ENCODE peak calls at places on chromosome 15, in four cellular contexts. G is pancreas, B is esophagus squamous epithelium, A is heart right ventricle. V is an unnamed sample.

GRCh38 chr15:65386886-65387285 is 9.1 kb upstream of the IGDCC3 start:
- DNase-seq in A (no peak), G (no peak), B (no peak), V (no peak)

GRCh38 chr15:60077581-60078359 is 73.7 kb downstream of the FOXB1 start:
- DNase-seq in G (no peak), A (no peak), B (no peak), V (no peak)

GRCh38 chr15:23484870-23485269 is 37.8 kb upstream of the GOLGA6L2 start:
- DNase-seq in B (no peak), G (no peak), A (no peak), V (no peak)

GRCh38 chr15:49709815-49710214 is 89.0 kb downstream of the DTWD1 start:
- DNase-seq in G (no peak), A (no peak), B (no peak), V (no peak)

GRCh38 chr15:28271697-28272250 is 50.2 kb downstream of the HERC2 start:
- DNase-seq in G (no peak), B (no peak), A (no peak), V (no peak)

GRCh38 chr15:92968926-92969664 is 69.0 kb downstream of the CHD2 start:
- DNase-seq in B (no peak), A (no peak), G (no peak), V (no peak)

GRCh38 chr15:44729394-44729913 is 6.9 kb upstream of the TRIM69 start:
- DNase-seq in A (peak; percentile 31), B (no peak), G (no peak), V (peak; percentile 53)

GRCh38 chr15:81146006-81146405 is 11.9 kb downstream of the CFAP161 start:
- DNase-seq in G (no peak), A (no peak), B (no peak), V (no peak)

GRCh38 chr15:68333775-68334470 is 56.4 kb downstream of the FEM1B start:
- DNase-seq in B (no peak), G (no peak), A (no peak), V (peak; percentile 72)

GRCh38 chr15:67105065-67105951 is 39.9 kb downstream of the SMAD3 start:
- DNase-seq in G (peak; percentile 82), A (no peak), B (no peak), V (no peak)
- TF ChIP-seq CTCF in G (no peak), A (no peak), B (peak; percentile 30), V (no peak)

DNA sequence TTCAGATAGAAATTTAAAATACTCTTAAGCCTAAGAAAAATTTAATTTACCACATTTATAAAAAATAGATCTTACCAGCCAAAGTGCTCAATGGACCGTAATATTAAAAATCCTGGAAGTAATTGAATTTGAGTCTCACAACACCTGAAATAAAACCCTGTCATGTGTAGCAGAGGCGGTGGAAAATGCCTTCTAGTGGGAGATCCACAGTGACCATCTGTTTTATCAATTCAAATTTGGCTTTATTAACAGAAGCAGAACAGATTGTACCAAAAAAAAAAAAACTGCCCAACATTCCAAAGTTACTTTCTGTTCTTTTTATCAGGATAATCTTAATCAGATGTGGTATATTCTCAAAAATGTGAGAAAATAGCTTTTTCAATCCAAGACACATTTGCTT is 71.7 kb downstream of the DMXL2 start:
- DNase-seq in A (no peak), G (no peak), B (no peak), V (no peak)
- H3K4me3 ChIP-seq in A (no peak overlapping the region), G (no peak overlapping the region), B (no peak overlapping the region), V (no peak overlapping the region)

GRCh38 chr15:77717592-77717991 is 84.9 kb upstream of the LINGO1 start:
- DNase-seq in B (no peak), A (no peak), G (no peak), V (no peak)

GRCh38 chr15:77720617-77721016 is 87.9 kb upstream of the LINGO1 start:
- DNase-seq in A (no peak), B (no peak), G (no peak), V (no peak)

GRCh38 chr15:77719450-77719849 is 86.7 kb upstream of the LINGO1 start:
- DNase-seq in G (no peak), B (no peak), A (no peak), V (no peak)

GRCh38 chr15:77721963-77722362 is 89.3 kb upstream of the LINGO1 start:
- DNase-seq in A (no peak), B (no peak), G (no peak), V (no peak)

GRCh38 chr15:77720155-77720554 is 87.4 kb upstream of the LINGO1 start:
- DNase-seq in B (no peak), A (no peak), G (no peak), V (no peak)
- H3K27ac ChIP-seq in B (no peak overlapping the region), A (no peak overlapping the region), G (no peak overlapping the region), V (no peak overlapping the region)

DNA sequence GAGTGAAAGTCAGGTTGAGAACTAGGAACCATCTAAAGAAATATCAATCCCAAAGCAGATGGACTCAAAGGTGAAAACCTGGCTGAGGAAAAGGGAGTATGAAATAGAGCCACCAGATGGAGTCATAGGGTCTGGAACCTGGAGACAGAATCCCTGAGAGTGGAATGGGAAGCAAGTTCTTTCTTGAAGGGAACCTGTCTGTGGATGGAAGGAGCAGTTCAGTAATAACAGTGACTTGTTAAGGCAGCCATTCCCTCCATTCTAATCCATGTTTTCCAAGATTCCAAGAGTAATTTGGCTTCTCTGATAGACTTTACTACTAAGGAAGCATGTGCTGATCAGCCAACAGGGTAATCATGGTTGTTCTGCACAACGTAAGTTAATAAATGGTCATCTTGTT is 22.5 kb upstream of the AQP9 start:
- DNase-seq in B (no peak), A (no peak), G (no peak), V (no peak)
- TF ChIP-seq CTCF in B (no peak), A (no peak), G (no peak), V (peak; percentile 25)

DNA sequence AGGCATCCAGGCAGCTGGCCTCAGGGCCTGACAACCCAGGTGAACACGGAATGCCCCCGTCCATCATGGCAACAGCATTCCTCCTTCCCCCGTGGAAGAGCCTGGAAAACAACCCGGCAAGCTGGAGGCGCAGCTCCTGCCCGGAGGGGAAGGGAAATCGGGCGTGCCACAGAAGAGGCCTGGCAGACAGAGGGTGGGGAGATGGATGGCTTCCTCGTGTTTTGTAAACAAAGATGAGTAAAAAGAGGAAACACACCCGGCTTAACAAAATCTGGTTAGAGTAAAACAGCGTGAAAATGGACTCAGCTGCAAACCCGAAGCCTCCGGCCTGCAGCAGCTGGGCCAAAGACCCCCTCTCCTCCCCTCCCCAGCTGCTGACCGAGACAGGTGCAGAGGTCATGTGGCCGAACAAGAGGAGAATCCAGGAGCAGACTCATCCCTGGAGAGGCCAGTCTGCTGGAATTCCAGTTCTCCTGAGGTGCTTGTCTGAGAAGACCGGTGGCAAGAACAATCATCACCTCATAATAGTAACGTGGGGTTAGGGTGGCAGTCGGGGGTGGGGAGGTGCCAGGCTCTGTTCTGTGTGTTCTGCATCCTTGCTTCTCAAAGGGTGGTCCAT is 15.3 kb downstream of the BMF start:
- DNase-seq in G (no peak), A (no peak), B (no peak), V (no peak)
- H3K4me3 ChIP-seq in G (no peak overlapping the region), A (no peak overlapping the region), B (no peak overlapping the region), V (peak overlapping the region; percentile 0)

GRCh38 chr15:63491979-63492378 is 12.4 kb upstream of the USP3 start:
- DNase-seq in G (no peak), A (no peak), B (no peak), V (no peak)

GRCh38 chr15:63491116-63491817 is 13.1 kb upstream of the USP3 start:
- DNase-seq in G (no peak), B (no peak), A (no peak), V (no peak)

GRCh38 chr15:63489352-63489751 is 15.0 kb upstream of the USP3 start:
- DNase-seq in A (no peak), G (no peak), B (no peak), V (no peak)

GRCh38 chr15:63488432-63488910 is 15.9 kb upstream of the USP3 start:
- DNase-seq in G (peak; percentile 7), A (no peak), B (no peak), V (no peak)

GRCh38 chr15:63490345-63491034 is 13.9 kb upstream of the USP3 start:
- DNase-seq in A (no peak), B (no peak), G (no peak), V (no peak)
- H3K27ac ChIP-seq in A (no peak overlapping the region), B (no peak overlapping the region), G (no peak overlapping the region), V (peak overlapping the region; percentile 76)

DNA sequence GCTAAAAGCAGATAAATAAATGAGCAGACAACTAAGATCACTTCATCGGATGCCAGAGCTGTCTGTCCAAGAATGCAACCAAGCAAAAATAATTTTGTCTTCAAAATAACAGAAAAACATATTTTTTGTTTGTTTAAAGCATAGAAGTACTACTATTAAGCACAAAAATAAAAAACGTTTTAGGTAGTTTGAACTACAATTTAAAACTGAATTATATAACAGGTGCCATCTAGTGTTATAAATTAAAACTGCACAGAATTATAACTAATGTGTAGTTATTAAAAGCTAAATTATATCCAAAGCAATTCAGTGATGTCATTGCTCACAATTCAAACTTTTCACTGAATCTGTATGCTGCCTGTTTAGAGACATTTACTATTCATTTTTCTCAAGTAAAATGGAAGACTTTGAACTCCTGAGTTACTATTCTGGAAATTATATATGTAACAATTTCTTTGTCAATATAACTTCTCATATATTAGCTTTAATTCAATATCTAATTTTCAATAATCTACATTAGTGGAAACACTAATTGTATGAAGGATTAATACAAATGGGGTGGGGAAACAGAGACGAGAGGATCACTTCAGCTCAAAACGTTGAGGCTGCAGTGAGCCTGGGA is 29.5 kb downstream of the LINS1 start:
- DNase-seq in G (no peak), A (no peak), B (no peak), V (no peak)
- TF ChIP-seq CTCF in G (no peak), A (peak; percentile 57), B (peak; percentile 73), V (peak; percentile 46)

GRCh38 chr15:90188914-90189748 is 12.0 kb upstream of the SEMA4B start:
- DNase-seq in A (no peak), B (no peak), G (no peak), V (no peak)
- H3K4me3 ChIP-seq in A (no peak overlapping the region), B (no peak overlapping the region), G (no peak overlapping the region), V (no peak overlapping the region)

DNA sequence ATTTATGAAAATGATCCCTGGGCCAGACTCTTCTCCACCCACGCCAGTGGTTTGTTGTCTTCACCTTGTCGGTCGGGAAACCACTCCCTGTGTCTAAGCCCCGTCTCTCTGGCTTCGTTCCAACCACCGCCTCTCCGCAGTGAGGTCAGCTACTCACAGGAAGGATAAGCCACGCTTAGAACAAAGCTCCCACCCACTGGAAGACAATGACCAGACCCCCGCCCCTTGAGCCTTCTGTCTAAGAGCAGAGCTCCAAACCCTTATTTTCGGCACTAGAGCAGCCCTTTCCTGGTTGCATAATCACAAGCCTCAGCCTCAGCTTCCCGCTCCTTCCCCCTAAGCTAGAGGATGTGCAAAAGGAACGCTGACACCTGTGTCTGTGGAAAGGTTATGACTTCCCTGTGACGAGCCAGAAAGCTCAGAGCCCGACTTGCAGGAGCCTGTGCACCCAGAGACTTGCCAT is 114.9 kb upstream of the MEF2A start:
- DNase-seq in A (peak; percentile 91), G (no peak), B (no peak), V (peak; percentile 80)
- H3K27ac ChIP-seq in A (peak overlapping the region; percentile 94), G (peak overlapping the region; percentile 5), B (peak overlapping the region; percentile 72), V (peak overlapping the region; percentile 90)

V was measured in lower lobe of right lung.